ENCODE peak calls at places on chromosomes 3 and 15, in five cellular contexts. One of them, this sample, is unnamed.

GRCh38 chr3:127836004-127836882 is 13.9 kb upstream of the MGLL start:
- DNase-seq in activated T-cell treated with anti-CD3 and anti-CD28 coated beads, Interleukin-2, amount 50 U/mL, for 24 hours: no peak
- DNase-seq in renal cortical epithelial cell: no peak
- DNase-seq in IMR-90: no peak
- DNase-seq in effector memory CD8-positive, alpha-beta T cell: no peak
- DNase-seq in this sample: no peak

GRCh38 chr3:157104928-157105652 is 54.9 kb downstream of the CCNL1 start:
- DNase-seq in activated T-cell treated with anti-CD3 and anti-CD28 coated beads, Interleukin-2, amount 50 U/mL, for 24 hours: no peak
- DNase-seq in renal cortical epithelial cell: no peak
- DNase-seq in IMR-90: no peak
- DNase-seq in effector memory CD8-positive, alpha-beta T cell: no peak
- DNase-seq in this sample: no peak

GRCh38 chr3:174529298-174529697 is 329.8 kb upstream of the NAALADL2 start:
- DNase-seq in activated T-cell treated with anti-CD3 and anti-CD28 coated beads, Interleukin-2, amount 50 U/mL, for 24 hours: no peak
- DNase-seq in renal cortical epithelial cell: no peak
- DNase-seq in IMR-90: no peak
- DNase-seq in effector memory CD8-positive, alpha-beta T cell: no peak
- DNase-seq in this sample: no peak

GRCh38 chr3:39990532-39990931 is 181.1 kb downstream of the MYRIP start:
- DNase-seq in activated T-cell treated with anti-CD3 and anti-CD28 coated beads, Interleukin-2, amount 50 U/mL, for 24 hours: no peak
- DNase-seq in renal cortical epithelial cell: peak
- DNase-seq in IMR-90: peak
- DNase-seq in effector memory CD8-positive, alpha-beta T cell: no peak
- DNase-seq in this sample: no peak

GRCh38 chr3:160052385-160053047 is 63.9 kb downstream of the IL12A start:
- DNase-seq in activated T-cell treated with anti-CD3 and anti-CD28 coated beads, Interleukin-2, amount 50 U/mL, for 24 hours: no peak
- DNase-seq in renal cortical epithelial cell: peak
- DNase-seq in IMR-90: peak
- DNase-seq in effector memory CD8-positive, alpha-beta T cell: no peak
- DNase-seq in this sample: no peak

GRCh38 chr3:168859143-168859542 is 763.4 kb upstream of the GOLIM4 start:
- DNase-seq in activated T-cell treated with anti-CD3 and anti-CD28 coated beads, Interleukin-2, amount 50 U/mL, for 24 hours: no peak
- DNase-seq in renal cortical epithelial cell: peak
- DNase-seq in IMR-90: no peak
- DNase-seq in effector memory CD8-positive, alpha-beta T cell: no peak
- DNase-seq in this sample: no peak

GRCh38 chr3:112966633-112967032 is 8.3 kb downstream of the CD200R1 start:
- DNase-seq in activated T-cell treated with anti-CD3 and anti-CD28 coated beads, Interleukin-2, amount 50 U/mL, for 24 hours: no peak
- DNase-seq in renal cortical epithelial cell: no peak
- DNase-seq in IMR-90: no peak
- DNase-seq in effector memory CD8-positive, alpha-beta T cell: no peak
- DNase-seq in this sample: no peak

GRCh38 chr3:197466586-197467399 is 89.0 kb downstream of the BDH1 start:
- DNase-seq in activated T-cell treated with anti-CD3 and anti-CD28 coated beads, Interleukin-2, amount 50 U/mL, for 24 hours: no peak
- DNase-seq in renal cortical epithelial cell: peak
- DNase-seq in IMR-90: peak
- DNase-seq in effector memory CD8-positive, alpha-beta T cell: no peak
- DNase-seq in this sample: no peak

GRCh38 chr15:48667701-48668100 is 22.2 kb upstream of the FBN1 start:
- DNase-seq in activated T-cell treated with anti-CD3 and anti-CD28 coated beads, Interleukin-2, amount 50 U/mL, for 24 hours: no peak
- DNase-seq in renal cortical epithelial cell: no peak
- DNase-seq in IMR-90: peak
- DNase-seq in effector memory CD8-positive, alpha-beta T cell: no peak
- DNase-seq in this sample: no peak

GRCh38 chr15:74382004-74382816 is 14.8 kb upstream of the CYP11A1 start:
- DNase-seq in activated T-cell treated with anti-CD3 and anti-CD28 coated beads, Interleukin-2, amount 50 U/mL, for 24 hours: peak
- DNase-seq in renal cortical epithelial cell: peak
- DNase-seq in IMR-90: peak
- DNase-seq in effector memory CD8-positive, alpha-beta T cell: peak
- DNase-seq in this sample: peak

GRCh38 chr15:100909582-100909981 is 9.6 kb upstream of the LRRK1 start:
- DNase-seq in activated T-cell treated with anti-CD3 and anti-CD28 coated beads, Interleukin-2, amount 50 U/mL, for 24 hours: no peak
- DNase-seq in renal cortical epithelial cell: no peak
- DNase-seq in IMR-90: no peak
- DNase-seq in effector memory CD8-positive, alpha-beta T cell: no peak
- DNase-seq in this sample: no peak

GRCh38 chr15:83312046-83312445 is 27.6 kb upstream of the BNC1 start:
- DNase-seq in activated T-cell treated with anti-CD3 and anti-CD28 coated beads, Interleukin-2, amount 50 U/mL, for 24 hours: no peak
- DNase-seq in renal cortical epithelial cell: no peak
- DNase-seq in IMR-90: no peak
- DNase-seq in effector memory CD8-positive, alpha-beta T cell: no peak
- DNase-seq in this sample: no peak

GRCh38 chr3:196778755-196779154 is 39.1 kb downstream of the PAK2 start:
- DNase-seq in activated T-cell treated with anti-CD3 and anti-CD28 coated beads, Interleukin-2, amount 50 U/mL, for 24 hours: no peak
- DNase-seq in renal cortical epithelial cell: peak
- DNase-seq in IMR-90: peak
- DNase-seq in effector memory CD8-positive, alpha-beta T cell: no peak
- DNase-seq in this sample: no peak

GRCh38 chr3:48695113-48695753 is 9.5 kb upstream of the NCKIPSD start:
- DNase-seq in activated T-cell treated with anti-CD3 and anti-CD28 coated beads, Interleukin-2, amount 50 U/mL, for 24 hours: no peak
- DNase-seq in renal cortical epithelial cell: peak
- DNase-seq in IMR-90: peak
- DNase-seq in effector memory CD8-positive, alpha-beta T cell: no peak
- DNase-seq in this sample: no peak

GRCh38 chr3:43621406-43621973 is 321 bp downstream of the ANO10 start:
- DNase-seq in activated T-cell treated with anti-CD3 and anti-CD28 coated beads, Interleukin-2, amount 50 U/mL, for 24 hours: no peak
- DNase-seq in renal cortical epithelial cell: no peak
- DNase-seq in IMR-90: no peak
- DNase-seq in effector memory CD8-positive, alpha-beta T cell: no peak
- DNase-seq in this sample: no peak

GRCh38 chr3:14274537-14274936 is 95.9 kb downstream of the LSM3 start:
- DNase-seq in activated T-cell treated with anti-CD3 and anti-CD28 coated beads, Interleukin-2, amount 50 U/mL, for 24 hours: no peak
- DNase-seq in renal cortical epithelial cell: no peak
- DNase-seq in IMR-90: no peak
- DNase-seq in effector memory CD8-positive, alpha-beta T cell: no peak
- DNase-seq in this sample: no peak

GRCh38 chr3:12135029-12135634 is 23.6 kb downstream of the TIMP4 start:
- DNase-seq in activated T-cell treated with anti-CD3 and anti-CD28 coated beads, Interleukin-2, amount 50 U/mL, for 24 hours: peak
- DNase-seq in renal cortical epithelial cell: peak
- DNase-seq in IMR-90: peak
- DNase-seq in effector memory CD8-positive, alpha-beta T cell: peak
- DNase-seq in this sample: peak

GRCh38 chr3:152047465-152047864 is 174.0 kb downstream of the SUCNR1 start:
- DNase-seq in activated T-cell treated with anti-CD3 and anti-CD28 coated beads, Interleukin-2, amount 50 U/mL, for 24 hours: no peak
- DNase-seq in renal cortical epithelial cell: peak
- DNase-seq in IMR-90: peak
- DNase-seq in effector memory CD8-positive, alpha-beta T cell: no peak
- DNase-seq in this sample: no peak

GRCh38 chr15:26421065-26421464 is 351.8 kb downstream of the GABRB3 start:
- DNase-seq in activated T-cell treated with anti-CD3 and anti-CD28 coated beads, Interleukin-2, amount 50 U/mL, for 24 hours: no peak
- DNase-seq in renal cortical epithelial cell: no peak
- DNase-seq in IMR-90: no peak
- DNase-seq in effector memory CD8-positive, alpha-beta T cell: no peak
- DNase-seq in this sample: no peak

GRCh38 chr15:82105458-82106205 is 59.8 kb upstream of the MEX3B start:
- DNase-seq in activated T-cell treated with anti-CD3 and anti-CD28 coated beads, Interleukin-2, amount 50 U/mL, for 24 hours: no peak
- DNase-seq in renal cortical epithelial cell: peak
- DNase-seq in IMR-90: peak
- DNase-seq in effector memory CD8-positive, alpha-beta T cell: no peak
- DNase-seq in this sample: no peak

GRCh38 chr15:92586930-92587329 is 68.6 kb downstream of the FAM174B start:
- DNase-seq in activated T-cell treated with anti-CD3 and anti-CD28 coated beads, Interleukin-2, amount 50 U/mL, for 24 hours: no peak
- DNase-seq in renal cortical epithelial cell: no peak
- DNase-seq in IMR-90: no peak
- DNase-seq in effector memory CD8-positive, alpha-beta T cell: no peak
- DNase-seq in this sample: no peak

GRCh38 chr15:69523010-69524001 is 70.7 kb downstream of the RPLP1 start:
- DNase-seq in activated T-cell treated with anti-CD3 and anti-CD28 coated beads, Interleukin-2, amount 50 U/mL, for 24 hours: peak
- DNase-seq in renal cortical epithelial cell: peak
- DNase-seq in IMR-90: peak
- DNase-seq in effector memory CD8-positive, alpha-beta T cell: peak
- DNase-seq in this sample: peak

GRCh38 chr3:135172191-135172869 is 377.3 kb downstream of the EPHB1 start:
- DNase-seq in activated T-cell treated with anti-CD3 and anti-CD28 coated beads, Interleukin-2, amount 50 U/mL, for 24 hours: no peak
- DNase-seq in renal cortical epithelial cell: no peak
- DNase-seq in IMR-90: no peak
- DNase-seq in effector memory CD8-positive, alpha-beta T cell: no peak
- DNase-seq in this sample: no peak

GRCh38 chr3:38834110-38834509 is 18.1 kb upstream of the SCN10A start:
- DNase-seq in activated T-cell treated with anti-CD3 and anti-CD28 coated beads, Interleukin-2, amount 50 U/mL, for 24 hours: peak
- DNase-seq in renal cortical epithelial cell: peak
- DNase-seq in IMR-90: peak
- DNase-seq in effector memory CD8-positive, alpha-beta T cell: no peak
- DNase-seq in this sample: no peak

GRCh38 chr3:131694351-131694750 is 191.6 kb upstream of the MRPL3 start:
- DNase-seq in activated T-cell treated with anti-CD3 and anti-CD28 coated beads, Interleukin-2, amount 50 U/mL, for 24 hours: no peak
- DNase-seq in renal cortical epithelial cell: no peak
- DNase-seq in IMR-90: no peak
- DNase-seq in effector memory CD8-positive, alpha-beta T cell: no peak
- DNase-seq in this sample: no peak

GRCh38 chr3:16936233-16936632 is 51.5 kb downstream of the PLCL2 start:
- DNase-seq in activated T-cell treated with anti-CD3 and anti-CD28 coated beads, Interleukin-2, amount 50 U/mL, for 24 hours: no peak
- DNase-seq in renal cortical epithelial cell: no peak
- DNase-seq in IMR-90: no peak
- DNase-seq in effector memory CD8-positive, alpha-beta T cell: no peak
- DNase-seq in this sample: no peak